ENCODE peak calls at places on chromosomes 6 and 20, in seven cellular contexts. One of them, this sample, is unnamed.
A peak's percentile ranks its signal among the peaks of the same experiment; 100 is the strongest.

GRCh38 chr6:97026298-97026697 is 101.8 kb downstream of the KLHL32 start:
- DNase-seq in lower lobe of right lung: no peak
- DNase-seq in ascending aorta: no peak
- DNase-seq in tibial nerve: no peak
- DNase-seq in ovary: no peak
- DNase-seq in BJ: no peak
- DNase-seq in fibroblast of villous mesenchyme: no peak
- DNase-seq in this sample: no peak

GRCh38 chr6:45608252-45608911 is 230.6 kb upstream of the SUPT3H start:
- DNase-seq in lower lobe of right lung: no peak
- DNase-seq in ascending aorta: no peak
- DNase-seq in tibial nerve: no peak
- DNase-seq in ovary: no peak
- DNase-seq in BJ: no peak
- DNase-seq in fibroblast of villous mesenchyme: peak; percentile 69
- DNase-seq in this sample: peak; percentile 48

GRCh38 chr6:28401172-28401571 is 1.6 kb upstream of the ZSCAN12 start:
- DNase-seq in lower lobe of right lung: no peak
- DNase-seq in ascending aorta: no peak
- DNase-seq in tibial nerve: no peak
- DNase-seq in ovary: no peak
- DNase-seq in BJ: no peak
- DNase-seq in fibroblast of villous mesenchyme: no peak
- DNase-seq in this sample: peak; percentile 76

GRCh38 chr20:35866446-35867202 is 87.7 kb downstream of the SCAND1 start:
- DNase-seq in lower lobe of right lung: no peak
- DNase-seq in ascending aorta: no peak
- DNase-seq in tibial nerve: no peak
- DNase-seq in ovary: no peak
- DNase-seq in BJ: peak; percentile 87
- DNase-seq in fibroblast of villous mesenchyme: peak; percentile 71
- DNase-seq in this sample: peak; percentile 28

GRCh38 chr20:62850333-62850974 is 11.2 kb downstream of the TCFL5 start:
- DNase-seq in lower lobe of right lung: no peak
- DNase-seq in ascending aorta: no peak
- DNase-seq in tibial nerve: no peak
- DNase-seq in ovary: no peak
- DNase-seq in BJ: no peak
- DNase-seq in fibroblast of villous mesenchyme: no peak
- DNase-seq in this sample: no peak

GRCh38 chr6:170178561-170179477 is 112.1 kb downstream of the DLL1 start:
- DNase-seq in lower lobe of right lung: peak; percentile 59
- DNase-seq in ascending aorta: peak; percentile 52
- DNase-seq in tibial nerve: no peak
- DNase-seq in ovary: no peak
- DNase-seq in BJ: peak; percentile 60
- DNase-seq in fibroblast of villous mesenchyme: peak; percentile 34
- DNase-seq in this sample: peak; percentile 62

GRCh38 chr6:14464049-14464448 is 346.5 kb downstream of the CD83 start:
- DNase-seq in lower lobe of right lung: no peak
- DNase-seq in ascending aorta: no peak
- DNase-seq in tibial nerve: no peak
- DNase-seq in ovary: no peak
- DNase-seq in BJ: no peak
- DNase-seq in fibroblast of villous mesenchyme: peak; percentile 42
- DNase-seq in this sample: peak; percentile 67

GRCh38 chr6:82775361-82775760 is 290.3 kb downstream of the UBE3D start:
- DNase-seq in lower lobe of right lung: no peak
- DNase-seq in ascending aorta: no peak
- DNase-seq in tibial nerve: no peak
- DNase-seq in ovary: no peak
- DNase-seq in BJ: no peak
- DNase-seq in fibroblast of villous mesenchyme: no peak
- DNase-seq in this sample: no peak

GRCh38 chr6:29656798-29657197 is at the start of gene MOG:
- DNase-seq in lower lobe of right lung: no peak
- DNase-seq in ascending aorta: no peak
- DNase-seq in tibial nerve: no peak
- DNase-seq in ovary: no peak
- DNase-seq in BJ: no peak
- DNase-seq in fibroblast of villous mesenchyme: no peak
- DNase-seq in this sample: no peak

GRCh38 chr6:131917318-131917717 is 33.9 kb downstream of the CCN2 start:
- DNase-seq in lower lobe of right lung: no peak
- DNase-seq in ascending aorta: no peak
- DNase-seq in tibial nerve: no peak
- DNase-seq in ovary: no peak
- DNase-seq in BJ: no peak
- DNase-seq in fibroblast of villous mesenchyme: no peak
- DNase-seq in this sample: no peak

GRCh38 chr6:124131259-124131658 is 327.6 kb downstream of the NKAIN2 start:
- DNase-seq in lower lobe of right lung: no peak
- DNase-seq in ascending aorta: no peak
- DNase-seq in tibial nerve: no peak
- DNase-seq in ovary: no peak
- DNase-seq in BJ: no peak
- DNase-seq in fibroblast of villous mesenchyme: peak; percentile 42
- DNase-seq in this sample: peak; percentile 47

GRCh38 chr6:115830895-115831294 is 229.8 kb downstream of the FRK start:
- DNase-seq in lower lobe of right lung: no peak
- DNase-seq in ascending aorta: no peak
- DNase-seq in tibial nerve: no peak
- DNase-seq in ovary: no peak
- DNase-seq in BJ: no peak
- DNase-seq in fibroblast of villous mesenchyme: no peak
- DNase-seq in this sample: no peak

GRCh38 chr20:22586645-22587310 is 2.4 kb upstream of the FOXA2 start:
- DNase-seq in lower lobe of right lung: peak; percentile 78
- DNase-seq in ascending aorta: no peak
- DNase-seq in tibial nerve: no peak
- DNase-seq in ovary: no peak
- DNase-seq in BJ: no peak
- DNase-seq in fibroblast of villous mesenchyme: no peak
- DNase-seq in this sample: no peak

GRCh38 chr6:118485601-118486550 is 62.2 kb upstream of the PLN start:
- DNase-seq in lower lobe of right lung: no peak
- DNase-seq in ascending aorta: no peak
- DNase-seq in tibial nerve: no peak
- DNase-seq in ovary: no peak
- DNase-seq in BJ: no peak
- DNase-seq in fibroblast of villous mesenchyme: no peak
- DNase-seq in this sample: no peak

GRCh38 chr6:161373905-161374451 is 100.1 kb upstream of the AGPAT4 start:
- DNase-seq in lower lobe of right lung: peak; percentile 73
- DNase-seq in ascending aorta: peak; percentile 87
- DNase-seq in tibial nerve: peak; percentile 72
- DNase-seq in ovary: peak; percentile 54
- DNase-seq in BJ: no peak
- DNase-seq in fibroblast of villous mesenchyme: peak; percentile 56
- DNase-seq in this sample: peak; percentile 69

GRCh38 chr20:50691585-50692552 is 527 bp upstream of the RIPOR3 start:
- DNase-seq in lower lobe of right lung: no peak
- DNase-seq in ascending aorta: no peak
- DNase-seq in tibial nerve: no peak
- DNase-seq in ovary: no peak
- DNase-seq in BJ: peak; percentile 34
- DNase-seq in fibroblast of villous mesenchyme: peak; percentile 84
- DNase-seq in this sample: peak; percentile 68

GRCh38 chr20:50690979-50691584 is at the start of gene RIPOR3:
- DNase-seq in lower lobe of right lung: no peak
- DNase-seq in ascending aorta: no peak
- DNase-seq in tibial nerve: no peak
- DNase-seq in ovary: peak; percentile 35
- DNase-seq in BJ: no peak
- DNase-seq in fibroblast of villous mesenchyme: peak; percentile 45
- DNase-seq in this sample: no peak

GRCh38 chr20:50690562-50690978 is 772 bp downstream of the RIPOR3 start:
- DNase-seq in lower lobe of right lung: no peak
- DNase-seq in ascending aorta: no peak
- DNase-seq in tibial nerve: no peak
- DNase-seq in ovary: no peak
- DNase-seq in BJ: no peak
- DNase-seq in fibroblast of villous mesenchyme: peak; percentile 28
- DNase-seq in this sample: no peak

GRCh38 chr20:50688256-50688655 is 3.1 kb downstream of the RIPOR3 start:
- DNase-seq in lower lobe of right lung: no peak
- DNase-seq in ascending aorta: no peak
- DNase-seq in tibial nerve: no peak
- DNase-seq in ovary: no peak
- DNase-seq in BJ: no peak
- DNase-seq in fibroblast of villous mesenchyme: no peak
- DNase-seq in this sample: no peak

DNA sequence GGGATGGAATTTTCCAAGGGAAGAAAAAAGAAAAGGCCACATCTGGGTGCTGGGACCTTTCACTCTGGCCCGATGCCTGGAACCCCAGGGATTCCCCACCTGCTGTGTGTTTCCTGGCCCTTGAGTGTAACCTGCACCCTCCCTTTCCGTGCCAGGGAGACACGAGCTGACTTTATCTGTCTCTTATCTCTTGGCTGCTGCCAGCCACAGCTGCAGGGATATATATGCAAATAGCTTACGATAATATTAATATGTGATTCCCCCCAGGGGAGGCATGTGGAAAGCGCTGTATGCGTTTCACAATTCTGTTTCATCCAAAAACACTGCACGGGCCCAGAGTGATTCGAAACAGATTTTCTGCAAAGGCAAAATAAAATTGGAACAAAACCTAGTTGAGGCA is 1.5 kb downstream of the RIPOR3 start:
- DNase-seq in lower lobe of right lung: no peak
- DNase-seq in ascending aorta: no peak
- DNase-seq in tibial nerve: no peak
- DNase-seq in ovary: peak; percentile 44
- DNase-seq in BJ: no peak
- DNase-seq in fibroblast of villous mesenchyme: peak; percentile 84
- DNase-seq in this sample: peak; percentile 37
- H3K4me3 ChIP-seq in lower lobe of right lung: peak overlapping the region; percentile 51
- H3K4me3 ChIP-seq in ascending aorta: no peak overlapping the region
- H3K4me3 ChIP-seq in tibial nerve: peak overlapping the region; percentile 36
- H3K4me3 ChIP-seq in ovary: peak overlapping the region; percentile 41
- H3K4me3 ChIP-seq in BJ: no peak overlapping the region
- H3K4me3 ChIP-seq in fibroblast of villous mesenchyme: peak overlapping the region; percentile 39
- H3K4me3 ChIP-seq in this sample: peak overlapping the region; percentile 43

DNA sequence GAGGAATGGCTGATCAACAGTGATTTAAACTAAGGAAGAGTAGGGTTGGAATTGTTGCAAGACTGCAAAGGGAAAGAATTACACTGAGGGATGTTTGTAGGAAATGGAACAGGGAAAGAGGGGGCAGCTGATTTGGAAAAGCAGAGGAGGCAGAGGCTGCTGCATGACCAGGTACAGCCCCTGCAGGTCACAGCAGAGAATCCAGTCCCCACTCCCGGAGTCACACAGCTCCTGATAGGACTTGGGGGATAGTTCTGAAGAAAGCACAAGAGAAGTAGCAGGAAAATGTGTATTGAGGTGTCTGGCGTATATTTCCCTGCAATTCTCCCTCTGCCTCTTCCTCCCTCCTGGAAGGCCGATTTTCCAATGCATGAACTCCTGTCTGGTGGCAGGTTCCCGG is 92.5 kb upstream of the PDE10A start:
- DNase-seq in lower lobe of right lung: no peak
- DNase-seq in ascending aorta: no peak
- DNase-seq in tibial nerve: no peak
- DNase-seq in ovary: no peak
- DNase-seq in BJ: no peak
- DNase-seq in fibroblast of villous mesenchyme: no peak
- DNase-seq in this sample: peak; percentile 21
- TF ChIP-seq CTCF in lower lobe of right lung: no peak
- TF ChIP-seq CTCF in ascending aorta: no peak
- TF ChIP-seq CTCF in tibial nerve: no peak
- TF ChIP-seq CTCF in ovary: no peak
- TF ChIP-seq CTCF in BJ: no peak
- TF ChIP-seq CTCF in fibroblast of villous mesenchyme: no peak
- TF ChIP-seq CTCF in this sample: peak; percentile 23

GRCh38 chr6:81763968-81764367 is 11.5 kb upstream of the TENT5A start:
- DNase-seq in lower lobe of right lung: no peak
- DNase-seq in ascending aorta: no peak
- DNase-seq in tibial nerve: no peak
- DNase-seq in ovary: no peak
- DNase-seq in BJ: no peak
- DNase-seq in fibroblast of villous mesenchyme: no peak
- DNase-seq in this sample: no peak
- H3K4me3 ChIP-seq in lower lobe of right lung: no peak overlapping the region
- H3K4me3 ChIP-seq in ascending aorta: no peak overlapping the region
- H3K4me3 ChIP-seq in tibial nerve: no peak overlapping the region
- H3K4me3 ChIP-seq in ovary: no peak overlapping the region
- H3K4me3 ChIP-seq in BJ: no peak overlapping the region
- H3K4me3 ChIP-seq in fibroblast of villous mesenchyme: no peak overlapping the region
- H3K4me3 ChIP-seq in this sample: no peak overlapping the region

DNA sequence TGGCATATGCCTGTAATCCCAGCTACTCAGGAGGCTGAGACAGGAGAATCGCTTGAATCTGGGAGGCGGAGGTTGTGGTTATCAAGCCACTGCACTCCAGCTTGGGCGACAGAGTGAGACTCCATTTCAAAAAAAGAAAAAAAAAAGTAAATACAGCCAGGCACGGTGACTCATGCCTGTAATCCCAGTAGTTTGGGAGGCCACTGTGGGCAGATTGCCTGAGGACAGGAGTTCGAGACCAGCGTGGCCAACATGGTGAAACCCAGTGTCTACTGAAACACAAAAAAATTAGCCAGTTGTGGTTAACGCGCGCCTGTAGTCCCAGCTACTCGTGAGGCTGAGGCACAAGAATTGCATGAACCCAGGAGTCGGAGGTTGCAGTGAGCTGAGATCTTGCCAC is 1.5 kb upstream of the NINL start:
- DNase-seq in lower lobe of right lung: no peak
- DNase-seq in ascending aorta: no peak
- DNase-seq in tibial nerve: no peak
- DNase-seq in ovary: no peak
- DNase-seq in BJ: no peak
- DNase-seq in fibroblast of villous mesenchyme: no peak
- DNase-seq in this sample: no peak
- TF ChIP-seq CTCF in lower lobe of right lung: no peak
- TF ChIP-seq CTCF in ascending aorta: no peak
- TF ChIP-seq CTCF in tibial nerve: no peak
- TF ChIP-seq CTCF in ovary: no peak
- TF ChIP-seq CTCF in BJ: no peak
- TF ChIP-seq CTCF in fibroblast of villous mesenchyme: no peak
- TF ChIP-seq CTCF in this sample: no peak

GRCh38 chr20:57352305-57352704 is 1.2 kb downstream of the RAE1 start:
- DNase-seq in lower lobe of right lung: no peak
- DNase-seq in ascending aorta: no peak
- DNase-seq in tibial nerve: no peak
- DNase-seq in ovary: no peak
- DNase-seq in BJ: no peak
- DNase-seq in fibroblast of villous mesenchyme: no peak
- DNase-seq in this sample: no peak

GRCh38 chr20:57350086-57350710 is 857 bp upstream of the RAE1 start:
- DNase-seq in lower lobe of right lung: no peak
- DNase-seq in ascending aorta: no peak
- DNase-seq in tibial nerve: no peak
- DNase-seq in ovary: no peak
- DNase-seq in BJ: no peak
- DNase-seq in fibroblast of villous mesenchyme: no peak
- DNase-seq in this sample: no peak

GRCh38 chr20:57347393-57347792 is 3.7 kb upstream of the RAE1 start:
- DNase-seq in lower lobe of right lung: no peak
- DNase-seq in ascending aorta: no peak
- DNase-seq in tibial nerve: no peak
- DNase-seq in ovary: no peak
- DNase-seq in BJ: no peak
- DNase-seq in fibroblast of villous mesenchyme: no peak
- DNase-seq in this sample: no peak

GRCh38 chr20:57346477-57346876 is 4.6 kb upstream of the RAE1 start:
- DNase-seq in lower lobe of right lung: peak; percentile 76
- DNase-seq in ascending aorta: peak; percentile 83
- DNase-seq in tibial nerve: peak; percentile 74
- DNase-seq in ovary: peak; percentile 61
- DNase-seq in BJ: peak; percentile 52
- DNase-seq in fibroblast of villous mesenchyme: peak; percentile 66
- DNase-seq in this sample: peak; percentile 91

GRCh38 chr20:57351042-57351783 is at the start of gene RAE1:
- DNase-seq in lower lobe of right lung: peak; percentile 93
- DNase-seq in ascending aorta: peak; percentile 94
- DNase-seq in tibial nerve: peak; percentile 74
- DNase-seq in ovary: peak; percentile 87
- DNase-seq in BJ: peak; percentile 76
- DNase-seq in fibroblast of villous mesenchyme: peak; percentile 93
- DNase-seq in this sample: peak; percentile 95
- H3K4me3 ChIP-seq in lower lobe of right lung: peak within 1 kb of the TSS; percentile 98
- H3K4me3 ChIP-seq in ascending aorta: peak within 1 kb of the TSS; percentile 99
- H3K4me3 ChIP-seq in tibial nerve: peak within 1 kb of the TSS; percentile 65
- H3K4me3 ChIP-seq in ovary: peak within 1 kb of the TSS; percentile 90
- H3K4me3 ChIP-seq in BJ: peak within 1 kb of the TSS; percentile 57
- H3K4me3 ChIP-seq in fibroblast of villous mesenchyme: peak within 1 kb of the TSS; percentile 96
- H3K4me3 ChIP-seq in this sample: peak within 1 kb of the TSS; percentile 91